ENCODE peak calls at places on chromosomes 3 and 15, in five cellular contexts. One of them, this sample, is unnamed. For H3K36me3, the result is how much of the 10 kb centered on the place peaks cover.

GRCh38 chr3:40961104-40961857 is 238.0 kb upstream of the CTNNB1 start:
- DNase-seq in heart left ventricle: no peak
- DNase-seq in CD8-positive, alpha-beta T cell: no peak
- DNase-seq in tibial nerve: no peak
- DNase-seq in hepatocyte: no peak
- DNase-seq in this sample: no peak

GRCh38 chr3:154480033-154480432 is 50.0 kb upstream of the GPR149 start:
- DNase-seq in tibial nerve: no peak
- DNase-seq in heart left ventricle: no peak
- DNase-seq in CD8-positive, alpha-beta T cell: no peak
- DNase-seq in hepatocyte: no peak
- DNase-seq in this sample: no peak

GRCh38 chr15:65757256-65757655 is 34.8 kb downstream of the DENND4A start:
- DNase-seq in tibial nerve: no peak
- DNase-seq in CD8-positive, alpha-beta T cell: no peak
- DNase-seq in heart left ventricle: no peak
- DNase-seq in hepatocyte: no peak
- DNase-seq in this sample: no peak

GRCh38 chr3:139944256-139944910 is 9.4 kb downstream of the CLSTN2 start:
- DNase-seq in CD8-positive, alpha-beta T cell: no peak
- DNase-seq in tibial nerve: no peak
- DNase-seq in heart left ventricle: no peak
- DNase-seq in hepatocyte: no peak
- DNase-seq in this sample: no peak

GRCh38 chr3:197394464-197395321 is 96.3 kb upstream of the DLG1 start:
- DNase-seq in tibial nerve: peak
- DNase-seq in CD8-positive, alpha-beta T cell: peak
- DNase-seq in hepatocyte: peak
- DNase-seq in heart left ventricle: peak
- DNase-seq in this sample: peak

GRCh38 chr3:162777118-162777517 is 1280.5 kb downstream of the OTOL1 start:
- DNase-seq in CD8-positive, alpha-beta T cell: no peak
- DNase-seq in tibial nerve: no peak
- DNase-seq in hepatocyte: peak
- DNase-seq in heart left ventricle: no peak
- DNase-seq in this sample: no peak

GRCh38 chr3:107284570-107284969 is 92.7 kb upstream of the CCDC54 start:
- DNase-seq in hepatocyte: no peak
- DNase-seq in heart left ventricle: no peak
- DNase-seq in tibial nerve: no peak
- DNase-seq in CD8-positive, alpha-beta T cell: no peak
- DNase-seq in this sample: peak

GRCh38 chr15:96334017-96334704 is 3.7 kb downstream of the NR2F2 start:
- DNase-seq in heart left ventricle: no peak
- DNase-seq in hepatocyte: no peak
- DNase-seq in CD8-positive, alpha-beta T cell: no peak
- DNase-seq in tibial nerve: no peak
- DNase-seq in this sample: no peak

GRCh38 chr3:107938128-107938527 is 152.7 kb downstream of the CD47 start:
- DNase-seq in CD8-positive, alpha-beta T cell: no peak
- DNase-seq in tibial nerve: no peak
- DNase-seq in hepatocyte: peak
- DNase-seq in heart left ventricle: no peak
- DNase-seq in this sample: no peak

GRCh38 chr3:181417748-181418147 is 294.0 kb upstream of the SOX2 start:
- DNase-seq in CD8-positive, alpha-beta T cell: no peak
- DNase-seq in tibial nerve: no peak
- DNase-seq in heart left ventricle: no peak
- DNase-seq in hepatocyte: peak
- DNase-seq in this sample: no peak

GRCh38 chr3:113783980-113784379 is 37.1 kb downstream of the ATP6V1A start:
- DNase-seq in tibial nerve: no peak
- DNase-seq in hepatocyte: no peak
- DNase-seq in CD8-positive, alpha-beta T cell: no peak
- DNase-seq in heart left ventricle: no peak
- DNase-seq in this sample: no peak

GRCh38 chr3:4722103-4722502 is 229.0 kb downstream of the ITPR1 start:
- DNase-seq in hepatocyte: peak
- DNase-seq in heart left ventricle: no peak
- DNase-seq in tibial nerve: no peak
- DNase-seq in CD8-positive, alpha-beta T cell: no peak
- DNase-seq in this sample: peak

GRCh38 chr3:45603226-45603625 is 8.7 kb downstream of the LIMD1 start:
- DNase-seq in tibial nerve: no peak
- DNase-seq in heart left ventricle: no peak
- DNase-seq in CD8-positive, alpha-beta T cell: no peak
- DNase-seq in hepatocyte: no peak
- DNase-seq in this sample: no peak

GRCh38 chr15:55588070-55588817 is at the start of gene PYGO1:
- DNase-seq in heart left ventricle: peak
- DNase-seq in CD8-positive, alpha-beta T cell: peak
- DNase-seq in tibial nerve: peak
- DNase-seq in hepatocyte: peak
- DNase-seq in this sample: peak

GRCh38 chr3:61715886-61716527 is 154.6 kb downstream of the PTPRG start:
- DNase-seq in tibial nerve: no peak
- DNase-seq in heart left ventricle: no peak
- DNase-seq in hepatocyte: no peak
- DNase-seq in CD8-positive, alpha-beta T cell: no peak
- DNase-seq in this sample: no peak

GRCh38 chr15:62857411-62857853 is 185.1 kb upstream of the TPM1 start:
- DNase-seq in heart left ventricle: no peak
- DNase-seq in CD8-positive, alpha-beta T cell: no peak
- DNase-seq in tibial nerve: no peak
- DNase-seq in hepatocyte: no peak
- DNase-seq in this sample: no peak

GRCh38 chr3:125043599-125044151 is 12.1 kb downstream of the HEG1 start:
- DNase-seq in heart left ventricle: peak
- DNase-seq in CD8-positive, alpha-beta T cell: no peak
- DNase-seq in hepatocyte: no peak
- DNase-seq in tibial nerve: no peak
- DNase-seq in this sample: no peak
- H3K36me3 ChIP-seq in heart left ventricle: under half
- H3K36me3 ChIP-seq in CD8-positive, alpha-beta T cell: under half
- H3K36me3 ChIP-seq in hepatocyte: under half
- H3K36me3 ChIP-seq in tibial nerve: under half
- H3K36me3 ChIP-seq in this sample: under half

GRCh38 chr3:114974387-114974786 is 172.7 kb downstream of the ZBTB20 start:
- DNase-seq in hepatocyte: no peak
- DNase-seq in heart left ventricle: no peak
- DNase-seq in tibial nerve: no peak
- DNase-seq in CD8-positive, alpha-beta T cell: no peak
- DNase-seq in this sample: no peak

GRCh38 chr3:114973576-114973975 is 173.5 kb downstream of the ZBTB20 start:
- DNase-seq in CD8-positive, alpha-beta T cell: no peak
- DNase-seq in heart left ventricle: no peak
- DNase-seq in hepatocyte: no peak
- DNase-seq in tibial nerve: no peak
- DNase-seq in this sample: no peak
- H3K36me3 ChIP-seq in CD8-positive, alpha-beta T cell: under half
- H3K36me3 ChIP-seq in heart left ventricle: under half
- H3K36me3 ChIP-seq in hepatocyte: under half
- H3K36me3 ChIP-seq in tibial nerve: under half
- H3K36me3 ChIP-seq in this sample: under half

DNA sequence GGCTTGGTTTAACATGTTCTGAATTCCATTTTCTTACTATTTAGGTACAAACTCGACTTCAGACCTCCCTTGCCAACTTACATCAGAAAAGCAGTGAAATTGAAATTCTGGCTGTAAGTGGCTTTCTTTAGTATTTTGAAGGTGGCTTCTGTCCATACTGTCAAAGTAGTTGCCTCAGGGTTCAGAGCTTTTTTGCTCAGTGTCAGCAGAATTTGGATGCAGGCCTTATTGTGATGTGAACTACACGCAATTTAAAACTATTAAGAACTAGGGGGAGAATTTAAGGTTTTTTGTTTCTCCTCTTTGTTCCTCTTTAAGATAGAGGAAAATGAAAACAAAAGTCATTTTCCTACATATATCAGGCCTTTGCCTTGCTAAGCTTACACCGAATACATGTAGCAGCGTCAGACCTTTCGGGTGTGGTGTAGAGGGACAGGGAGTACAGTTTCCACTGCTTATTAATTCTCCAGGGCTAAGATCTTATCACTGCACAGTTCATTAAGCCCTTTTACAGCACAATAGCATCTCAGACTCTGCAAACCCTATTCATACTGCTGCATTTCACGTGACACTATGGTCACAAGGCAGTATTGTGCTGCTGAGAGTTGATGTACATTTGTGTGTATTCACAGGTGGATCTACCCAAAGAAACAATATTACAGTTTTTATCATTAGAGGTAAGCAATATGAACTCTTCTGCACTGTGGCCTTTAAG is 6.7 kb downstream of the SRP14 start:
- DNase-seq in hepatocyte: no peak
- DNase-seq in tibial nerve: no peak
- DNase-seq in CD8-positive, alpha-beta T cell: no peak
- DNase-seq in heart left ventricle: no peak
- DNase-seq in this sample: no peak
- H3K36me3 ChIP-seq in hepatocyte: under half
- H3K36me3 ChIP-seq in tibial nerve: half or more
- H3K36me3 ChIP-seq in CD8-positive, alpha-beta T cell: under half
- H3K36me3 ChIP-seq in heart left ventricle: half or more
- H3K36me3 ChIP-seq in this sample: half or more

DNA sequence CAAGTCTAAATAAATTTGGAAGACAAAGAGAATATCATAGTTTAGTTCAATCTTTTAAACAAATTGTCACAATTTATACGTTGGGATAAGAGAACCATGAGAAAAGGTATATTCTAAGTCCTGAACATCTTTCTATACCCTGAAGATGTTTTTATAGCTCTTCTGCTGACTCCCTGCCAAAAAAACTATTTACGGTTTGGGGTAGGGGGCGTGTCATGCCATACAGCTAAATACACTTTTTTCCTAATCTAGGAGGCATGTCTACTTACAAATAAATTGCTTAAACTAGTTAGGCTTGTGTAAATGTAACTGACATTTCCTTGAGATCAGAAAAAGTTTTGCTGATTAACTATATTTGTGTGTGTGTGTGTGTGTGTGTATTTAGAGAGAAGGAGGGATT is 163.3 kb downstream of the PGPEP1L start:
- DNase-seq in tibial nerve: no peak
- DNase-seq in heart left ventricle: no peak
- DNase-seq in hepatocyte: no peak
- DNase-seq in CD8-positive, alpha-beta T cell: no peak
- DNase-seq in this sample: no peak
- H3K36me3 ChIP-seq in tibial nerve: under half
- H3K36me3 ChIP-seq in heart left ventricle: under half
- H3K36me3 ChIP-seq in hepatocyte: under half
- H3K36me3 ChIP-seq in CD8-positive, alpha-beta T cell: under half
- H3K36me3 ChIP-seq in this sample: under half

DNA sequence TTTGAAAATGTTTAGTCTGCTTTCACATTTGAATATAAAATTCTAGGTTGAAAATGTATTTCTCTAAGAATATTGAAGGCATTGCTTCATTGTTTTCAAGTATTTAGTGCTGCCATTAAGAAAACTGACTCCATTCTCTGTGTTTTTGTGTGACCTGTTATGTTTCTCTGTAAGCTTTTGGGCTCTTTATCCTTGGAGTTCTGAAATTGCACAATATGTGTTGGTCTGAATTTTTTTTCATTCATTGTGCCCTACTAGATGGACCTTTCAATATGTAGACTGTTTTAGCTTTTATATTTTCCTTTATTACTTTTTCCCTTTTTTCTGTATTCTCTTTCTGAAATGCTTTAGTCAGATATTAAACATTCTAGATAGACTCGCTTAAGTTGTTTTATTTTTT is 22.2 kb downstream of the FAM98B start:
- DNase-seq in CD8-positive, alpha-beta T cell: no peak
- DNase-seq in tibial nerve: no peak
- DNase-seq in hepatocyte: no peak
- DNase-seq in heart left ventricle: no peak
- DNase-seq in this sample: no peak
- H3K36me3 ChIP-seq in CD8-positive, alpha-beta T cell: under half
- H3K36me3 ChIP-seq in tibial nerve: half or more
- H3K36me3 ChIP-seq in hepatocyte: under half
- H3K36me3 ChIP-seq in heart left ventricle: half or more
- H3K36me3 ChIP-seq in this sample: under half

DNA sequence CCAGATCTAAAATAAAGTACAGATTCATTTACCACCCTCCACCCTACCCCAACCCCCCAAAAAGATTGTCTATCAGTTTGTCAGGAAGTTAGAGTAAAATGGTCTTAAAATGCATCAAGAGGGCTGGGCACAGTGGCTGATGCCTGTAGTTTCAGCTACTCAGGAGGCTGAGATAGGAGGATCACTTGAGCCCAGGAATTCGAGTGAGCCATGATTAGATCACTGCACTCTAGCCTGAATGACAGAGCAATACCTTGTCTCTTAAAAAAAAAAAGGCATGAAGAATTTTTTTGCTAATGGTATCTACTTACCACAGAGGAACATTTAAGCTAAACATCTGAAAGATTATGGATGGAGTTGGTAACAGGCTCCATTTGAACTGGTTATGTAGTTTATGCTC is 71.0 kb downstream of the RBM6 start:
- DNase-seq in heart left ventricle: no peak
- DNase-seq in tibial nerve: no peak
- DNase-seq in CD8-positive, alpha-beta T cell: no peak
- DNase-seq in hepatocyte: no peak
- DNase-seq in this sample: no peak
- H3K36me3 ChIP-seq in heart left ventricle: under half
- H3K36me3 ChIP-seq in tibial nerve: under half
- H3K36me3 ChIP-seq in CD8-positive, alpha-beta T cell: under half
- H3K36me3 ChIP-seq in hepatocyte: under half
- H3K36me3 ChIP-seq in this sample: under half

DNA sequence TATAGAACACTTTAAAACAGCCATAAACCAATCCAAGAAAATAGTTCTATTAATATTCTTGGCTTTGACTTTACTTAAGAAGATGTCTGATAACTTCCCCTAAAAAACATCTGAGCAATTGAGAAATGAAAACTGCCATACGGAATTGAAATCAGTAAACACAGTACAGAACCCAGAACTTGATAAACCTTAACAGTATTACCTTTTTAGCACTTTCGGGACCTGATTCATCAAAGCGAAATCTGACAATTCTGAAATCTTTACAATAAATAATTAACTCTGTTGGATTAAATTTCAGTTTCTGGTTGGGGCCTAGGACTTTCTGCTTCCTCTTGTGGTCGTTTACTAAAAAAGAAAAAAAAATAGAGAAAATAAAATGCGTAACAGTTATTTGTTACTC is 17.3 kb downstream of the MTMR10 start:
- DNase-seq in heart left ventricle: no peak
- DNase-seq in hepatocyte: no peak
- DNase-seq in CD8-positive, alpha-beta T cell: no peak
- DNase-seq in tibial nerve: no peak
- DNase-seq in this sample: no peak
- H3K36me3 ChIP-seq in heart left ventricle: half or more
- H3K36me3 ChIP-seq in hepatocyte: under half
- H3K36me3 ChIP-seq in CD8-positive, alpha-beta T cell: under half
- H3K36me3 ChIP-seq in tibial nerve: under half
- H3K36me3 ChIP-seq in this sample: half or more

DNA sequence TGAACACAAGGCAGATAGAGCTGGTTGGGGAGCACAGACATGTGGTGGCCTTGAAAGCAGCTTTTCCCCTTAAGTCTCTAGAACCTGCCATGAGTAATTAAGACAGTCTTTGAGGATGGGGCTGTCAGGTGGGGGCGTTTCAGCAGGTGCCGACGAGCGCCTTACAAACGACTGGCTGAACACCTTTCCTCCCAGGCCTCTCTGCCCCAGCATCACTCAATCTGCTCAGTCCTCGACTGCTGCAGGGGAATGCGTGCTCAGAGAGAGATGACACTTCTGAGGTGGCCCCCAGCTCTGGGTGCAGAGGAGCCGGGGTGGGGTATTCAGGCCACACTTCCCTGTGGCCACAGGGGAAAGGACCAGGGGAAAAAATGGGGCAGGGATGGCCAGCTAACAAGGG is 8.1 kb upstream of the NCKIPSD start:
- DNase-seq in hepatocyte: no peak
- DNase-seq in CD8-positive, alpha-beta T cell: no peak
- DNase-seq in heart left ventricle: no peak
- DNase-seq in tibial nerve: no peak
- DNase-seq in this sample: no peak
- H3K36me3 ChIP-seq in hepatocyte: under half
- H3K36me3 ChIP-seq in CD8-positive, alpha-beta T cell: under half
- H3K36me3 ChIP-seq in heart left ventricle: half or more
- H3K36me3 ChIP-seq in tibial nerve: half or more
- H3K36me3 ChIP-seq in this sample: half or more